ENCODE peak calls at places on chromosomes 16 and 17, in six cellular contexts. Y, I, V, E, X and O are unnamed samples.

GRCh38 chr17:7834554-7834890 is 505 bp downstream of the KDM6B start:
- DNase-seq in Y (no peak), I (peak), V (peak), E (peak), X (no peak), O (no peak)

GRCh38 chr16:85854935-85855334 is 44.0 kb upstream of the IRF8 start:
- DNase-seq in Y (no peak), I (no peak), V (no peak), E (no peak), X (no peak), O (no peak)

GRCh38 chr17:63601439-63602371 is 1.0 kb downstream of the TACO1 start:
- DNase-seq in Y (no peak), I (no peak), V (peak), E (no peak), X (no peak), O (peak)

GRCh38 chr17:58215685-58216084 is 3.4 kb downstream of the MKS1 start:
- DNase-seq in Y (no peak), I (no peak), V (no peak), E (no peak), X (no peak), O (no peak)

GRCh38 chr16:10663744-10664143 is 31.0 kb downstream of the TEKT5 start:
- DNase-seq in Y (no peak), I (no peak), V (no peak), E (no peak), X (no peak), O (no peak)

GRCh38 chr16:10590342-10590741 is 9.9 kb upstream of the EMP2 start:
- DNase-seq in Y (no peak), I (no peak), V (no peak), E (no peak), X (no peak), O (no peak)

GRCh38 chr17:37744633-37744927 is 279 bp downstream of the HNF1B start:
- DNase-seq in Y (no peak), I (no peak), V (no peak), E (no peak), X (no peak), O (no peak)

GRCh38 chr16:10682604-10683003 is 12.1 kb downstream of the TEKT5 start:
- DNase-seq in Y (no peak), I (no peak), V (no peak), E (no peak), X (no peak), O (no peak)

GRCh38 chr16:89615596-89616090 is 2.2 kb downstream of the DPEP1 start:
- DNase-seq in Y (no peak), I (peak), V (no peak), E (no peak), X (no peak), O (no peak)

GRCh38 chr16:88965411-88965810 is 11.6 kb downstream of the CBFA2T3 start:
- DNase-seq in Y (no peak), I (no peak), V (no peak), E (no peak), X (no peak), O (no peak)

GRCh38 chr17:76524598-76525512 is 12.7 kb downstream of the CYGB start:
- DNase-seq in Y (no peak), I (peak), V (no peak), E (no peak), X (no peak), O (no peak)

GRCh38 chr17:29930399-29931010 is 477 bp upstream of the SSH2 start:
- DNase-seq in Y (no peak), I (no peak), V (no peak), E (no peak), X (peak), O (no peak)

GRCh38 chr16:13552062-13552959 is 367.6 kb upstream of the ERCC4 start:
- DNase-seq in Y (no peak), I (no peak), V (no peak), E (no peak), X (no peak), O (no peak)

GRCh38 chr17:32940706-32941390 is 12.9 kb downstream of the TMEM98 start:
- DNase-seq in Y (no peak), I (no peak), V (no peak), E (no peak), X (no peak), O (no peak)

GRCh38 chr16:86221085-86221484 is 289.2 kb upstream of the FOXF1 start:
- DNase-seq in Y (no peak), I (peak), V (peak), E (no peak), X (no peak), O (no peak)

GRCh38 chr16:1181715-1182671 is 29.1 kb downstream of the CACNA1H start:
- DNase-seq in Y (no peak), I (peak), V (peak), E (no peak), X (no peak), O (no peak)

GRCh38 chr16:12866981-12867551 is 34.3 kb upstream of the SHISA9 start:
- DNase-seq in Y (no peak), I (no peak), V (no peak), E (no peak), X (no peak), O (no peak)

GRCh38 chr17:16374129-16374528 is 6.8 kb upstream of the UBB start:
- DNase-seq in Y (no peak), I (no peak), V (peak), E (no peak), X (no peak), O (no peak)

GRCh38 chr16:70658921-70659320 is 12.6 kb downstream of the IL34 start:
- DNase-seq in Y (no peak), I (no peak), V (no peak), E (no peak), X (no peak), O (no peak)

GRCh38 chr16:75632857-75633256 is 9.8 kb upstream of the ADAT1 start:
- DNase-seq in Y (no peak), I (no peak), V (no peak), E (no peak), X (no peak), O (no peak)

GRCh38 chr17:45790296-45790922 is 6.3 kb downstream of the CRHR1 start:
- DNase-seq in Y (no peak), I (no peak), V (no peak), E (no peak), X (no peak), O (no peak)

GRCh38 chr16:50169555-50170096 is 16.5 kb downstream of the TENT4B start:
- DNase-seq in Y (no peak), I (no peak), V (no peak), E (no peak), X (no peak), O (no peak)

GRCh38 chr16:87425941-87426340 is 33.8 kb downstream of the MAP1LC3B start:
- DNase-seq in Y (no peak), I (no peak), V (no peak), E (no peak), X (no peak), O (no peak)

GRCh38 chr17:38786372-38786771 is 13.0 kb downstream of the PIP4K2B start:
- DNase-seq in Y (no peak), I (no peak), V (no peak), E (no peak), X (no peak), O (no peak)

GRCh38 chr16:51538707-51539604 is 387.9 kb upstream of the SALL1 start:
- DNase-seq in Y (no peak), I (no peak), V (peak), E (no peak), X (no peak), O (no peak)

GRCh38 chr16:49513040-49513439 is 139.4 kb downstream of the C16orf78 start:
- DNase-seq in Y (no peak), I (no peak), V (no peak), E (no peak), X (no peak), O (no peak)

GRCh38 chr17:74015316-74015715 is 188.2 kb upstream of the RPL38 start:
- DNase-seq in Y (no peak), I (no peak), V (no peak), E (no peak), X (no peak), O (no peak)

GRCh38 chr17:41308251-41308917 is 725 bp downstream of the KRTAP16-1 start:
- DNase-seq in Y (no peak), I (no peak), V (no peak), E (peak), X (no peak), O (no peak)